ENCODE peak calls at places on chromosomes 4 and X, in six cellular contexts. Y, H, B, L, I and D are unnamed samples.

GRCh38 chr4:5746829-5747745 is 36.1 kb downstream of the EVC start:
- DNase-seq in Y (no peak), H (no peak), B (peak), L (no peak), I (no peak), D (no peak)

GRCh38 chr4:139675156-139675555 is 9.5 kb downstream of the MGST2 start:
- DNase-seq in Y (no peak), H (no peak), B (no peak), L (no peak), I (no peak), D (no peak)

GRCh38 chrX:134377537-134377936 is 82.4 kb upstream of the HPRT1 start:
- DNase-seq in Y (no peak), H (peak), B (peak), L (peak), I (no peak), D (no peak)

GRCh38 chr4:118224239-118224829 is 128.5 kb downstream of the PRSS12 start:
- DNase-seq in Y (peak), H (peak), B (peak), L (peak), I (peak), D (no peak)

GRCh38 chrX:19698125-19698524 is 182.8 kb upstream of the MAP3K15 start:
- DNase-seq in Y (no peak), H (no peak), B (peak), L (no peak), I (no peak), D (no peak)

GRCh38 chrX:41692162-41692749 is 3.5 kb downstream of the GPR34 start:
- DNase-seq in Y (no peak), H (no peak), B (peak), L (no peak), I (no peak), D (no peak)

GRCh38 chr4:163611172-163611571 is 116.7 kb downstream of the TMA16 start:
- DNase-seq in Y (no peak), H (no peak), B (no peak), L (no peak), I (no peak), D (no peak)

GRCh38 chr4:6500481-6501135 is 28.2 kb upstream of the PPP2R2C start:
- DNase-seq in Y (no peak), H (no peak), B (no peak), L (no peak), I (no peak), D (no peak)

GRCh38 chrX:9790866-9791265 is 4.6 kb downstream of the SHROOM2 start:
- DNase-seq in Y (no peak), H (no peak), B (peak), L (no peak), I (no peak), D (no peak)

GRCh38 chr4:89363786-89364185 is 56.2 kb upstream of the GPRIN3 start:
- DNase-seq in Y (no peak), H (no peak), B (no peak), L (no peak), I (no peak), D (no peak)

GRCh38 chr4:128658214-128658621 is 151.3 kb upstream of the JADE1 start:
- DNase-seq in Y (no peak), H (no peak), B (peak), L (no peak), I (no peak), D (no peak)

GRCh38 chr4:142530724-142531123 is 315.4 kb downstream of the INPP4B start:
- DNase-seq in Y (no peak), H (peak), B (no peak), L (no peak), I (no peak), D (no peak)

GRCh38 chrX:71998836-71999509 is 88.3 kb downstream of the NHSL2 start:
- DNase-seq in Y (peak), H (peak), B (peak), L (peak), I (peak), D (peak)

GRCh38 chr4:165207016-165207430 is 338 bp upstream of the KLHL2 start:
- DNase-seq in Y (peak), H (peak), B (peak), L (peak), I (peak), D (no peak)

GRCh38 chr4:108512615-108513505 is 107.5 kb upstream of the RPL34 start:
- DNase-seq in Y (no peak), H (peak), B (peak), L (peak), I (peak), D (peak)

GRCh38 chr4:182286035-182286434 is 42.8 kb downstream of the TENM3 start:
- DNase-seq in Y (no peak), H (no peak), B (peak), L (no peak), I (no peak), D (no peak)